ENCODE peak calls at places on chromosomes 1 and 21, in nine cellular contexts. C is mammary epithelial cell; W is iPS DF 6.9; L is esophagus muscularis mucosa; S is GM23338; B is heart left ventricle; K is coronary artery; V is CD4-positive, CD25-positive, alpha-beta regulatory T cell; X is fibroblast of lung. Y is an unnamed sample.
A peak's percentile ranks its signal among the peaks of the same experiment; 100 is the strongest.

GRCh38 chr1:91710261-91710660 is 175.7 kb downstream of the TGFBR3 start:
- DNase-seq in C (no peak), W (no peak), L (no peak), S (no peak), B (no peak), K (no peak), V (no peak), X (no peak), Y (no peak)

GRCh38 chr1:53316058-53316741 is 11.7 kb downstream of the LRP8 start:
- DNase-seq in C (no peak), W (no peak), L (no peak), S (peak; percentile 45), B (no peak), K (no peak), V (no peak), X (no peak), Y (no peak)

GRCh38 chr21:26747216-26747615 is 98.0 kb downstream of the ADAMTS1 start:
- DNase-seq in C (no peak), W (no peak), L (no peak), S (no peak), B (no peak), K (no peak), V (no peak), X (no peak), Y (no peak)

GRCh38 chr1:32485554-32486255 is 20.8 kb downstream of the ZBTB8B start:
- DNase-seq in C (no peak), W (no peak), L (no peak), S (no peak), B (no peak), K (no peak), V (no peak), X (peak; percentile 85), Y (no peak)

GRCh38 chr1:201539561-201540404 is 856 bp downstream of the NAV1 start:
- DNase-seq in C (no peak), W (no peak), L (no peak), S (peak; percentile 75), B (peak; percentile 72), K (peak; percentile 75), V (no peak), X (peak; percentile 77), Y (no peak)

GRCh38 chr1:93021539-93022134 is 57.4 kb upstream of the MTF2 start:
- DNase-seq in C (no peak), W (no peak), L (no peak), S (peak; percentile 64), B (no peak), K (no peak), V (peak; percentile 65), X (peak; percentile 50), Y (no peak)

GRCh38 chr21:44018813-44019567 is 6.9 kb downstream of the TRAPPC10 start:
- DNase-seq in C (no peak), W (no peak), L (no peak), S (no peak), B (no peak), K (no peak), V (no peak), X (no peak), Y (no peak)

GRCh38 chr1:204634260-204634910 is 51.2 kb downstream of the LRRN2 start:
- DNase-seq in C (no peak), W (no peak), L (no peak), S (no peak), B (no peak), K (no peak), V (no peak), X (no peak), Y (no peak)

GRCh38 chr21:32813265-32813903 is 41.8 kb upstream of the PAXBP1 start:
- DNase-seq in C (no peak), W (no peak), L (peak; percentile 91), S (peak; percentile 46), B (no peak), K (no peak), V (no peak), X (no peak), Y (no peak)

GRCh38 chr21:45249626-45250025 is 38.1 kb downstream of the POFUT2 start:
- DNase-seq in C (no peak), W (no peak), L (no peak), S (no peak), B (no peak), K (peak; percentile 41), V (no peak), X (no peak), Y (no peak)

GRCh38 chr1:50333595-50333974 is 89.7 kb downstream of the DMRTA2 start:
- DNase-seq in C (peak; percentile 36), W (no peak), L (no peak), S (peak; percentile 78), B (peak; percentile 34), K (peak; percentile 52), V (no peak), X (peak; percentile 2), Y (no peak)

GRCh38 chr21:31213787-31214186 is 130.3 kb downstream of the TIAM1 start:
- DNase-seq in C (no peak), W (no peak), L (no peak), S (no peak), B (no peak), K (no peak), V (peak; percentile 33), X (no peak), Y (no peak)

GRCh38 chr21:44556879-44557278 is 1.7 kb downstream of the KRTAP10-3 start:
- DNase-seq in C (no peak), W (no peak), L (peak; percentile 78), S (no peak), B (no peak), K (no peak), V (no peak), X (no peak), Y (no peak)

GRCh38 chr1:210394281-210394798 is 65.6 kb downstream of the HHAT start:
- DNase-seq in C (peak; percentile 95), W (no peak), L (no peak), S (no peak), B (no peak), K (no peak), V (no peak), X (peak; percentile 89), Y (peak; percentile 74)

GRCh38 chr1:199152676-199153075 is 513.8 kb downstream of the PTPRC start:
- DNase-seq in C (no peak), W (no peak), L (no peak), S (peak; percentile 33), B (no peak), K (no peak), V (no peak), X (no peak), Y (no peak)

GRCh38 chr1:224114787-224115175 is 870 bp downstream of the FBXO28 start:
- DNase-seq in C (no peak), W (no peak), L (no peak), S (peak; percentile 52), B (no peak), K (no peak), V (peak; percentile 22), X (peak; percentile 3), Y (no peak)

GRCh38 chr1:214453109-214453722 is 98.2 kb downstream of the PTPN14 start:
- DNase-seq in C (peak; percentile 58), W (no peak), L (no peak), S (no peak), B (no peak), K (no peak), V (no peak), X (peak; percentile 83), Y (peak; percentile 70)

GRCh38 chr1:9448132-9449105 is 90.8 kb upstream of the SLC25A33 start:
- DNase-seq in C (no peak), W (no peak), L (no peak), S (no peak), B (no peak), K (no peak), V (no peak), X (peak; percentile 59), Y (no peak)
- H3K4me3 ChIP-seq in C (no peak overlapping the region), W (no peak overlapping the region), L (no peak overlapping the region), S (no peak overlapping the region), B (no peak overlapping the region), K (peak overlapping the region; percentile 50), V (no peak overlapping the region), X (no peak overlapping the region), Y (no peak overlapping the region)

DNA sequence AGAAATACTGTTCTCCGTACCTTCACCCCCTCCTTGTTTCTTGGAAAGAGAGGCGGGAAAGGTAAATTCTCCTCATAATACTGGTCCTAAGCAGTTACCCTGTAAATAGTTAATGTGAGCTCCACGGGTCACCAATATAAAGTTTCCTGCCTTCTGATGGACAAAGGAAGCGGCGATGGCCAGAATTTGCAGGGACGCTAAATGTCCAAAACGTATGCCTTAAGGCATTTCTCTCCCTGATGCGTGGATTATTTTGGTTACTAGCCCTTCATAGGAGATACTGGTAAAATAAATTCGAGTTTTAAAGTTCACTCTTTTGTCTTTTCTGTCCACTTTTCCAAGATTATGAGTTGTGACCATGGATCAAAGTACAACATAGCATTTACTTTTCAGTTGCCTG is 913 bp upstream of the PTGS2 start:
- DNase-seq in C (no peak), W (no peak), L (no peak), S (no peak), B (no peak), K (no peak), V (no peak), X (no peak), Y (no peak)
- H3K4me3 ChIP-seq in C (peak overlapping the region; percentile 84), W (peak overlapping the region; percentile 72), L (peak overlapping the region; percentile 83), S (peak overlapping the region; percentile 80), B (peak overlapping the region; percentile 56), K (peak overlapping the region; percentile 86), V (no peak overlapping the region), X (peak overlapping the region; percentile 78), Y (peak overlapping the region; percentile 69)

DNA sequence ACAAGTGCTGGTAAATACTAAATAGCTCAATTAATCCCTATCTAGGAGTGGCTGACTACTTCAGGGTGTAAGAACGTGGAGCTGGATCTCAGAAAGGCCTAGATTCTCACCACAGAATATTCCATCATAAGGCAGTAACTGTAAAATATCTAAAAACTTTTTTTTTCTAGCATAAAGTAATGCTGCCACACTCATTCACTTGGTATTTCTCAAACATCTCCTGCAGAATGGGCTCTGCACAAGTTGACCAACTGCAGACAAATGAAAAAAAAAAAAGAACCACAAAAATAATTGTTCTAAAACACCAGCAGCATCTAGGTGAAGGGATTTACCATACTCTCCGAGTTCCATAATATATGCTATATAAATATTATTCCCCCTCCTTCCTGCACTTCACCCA is 9.0 kb downstream of the VSIG8 start:
- DNase-seq in C (no peak), W (no peak), L (no peak), S (no peak), B (no peak), K (no peak), V (no peak), X (peak; percentile 75), Y (no peak)
- H3K4me3 ChIP-seq in C (no peak overlapping the region), W (no peak overlapping the region), L (no peak overlapping the region), S (peak overlapping the region; percentile 82), B (peak overlapping the region; percentile 81), K (peak overlapping the region; percentile 78), V (peak overlapping the region; percentile 40), X (peak overlapping the region; percentile 79), Y (no peak overlapping the region)

DNA sequence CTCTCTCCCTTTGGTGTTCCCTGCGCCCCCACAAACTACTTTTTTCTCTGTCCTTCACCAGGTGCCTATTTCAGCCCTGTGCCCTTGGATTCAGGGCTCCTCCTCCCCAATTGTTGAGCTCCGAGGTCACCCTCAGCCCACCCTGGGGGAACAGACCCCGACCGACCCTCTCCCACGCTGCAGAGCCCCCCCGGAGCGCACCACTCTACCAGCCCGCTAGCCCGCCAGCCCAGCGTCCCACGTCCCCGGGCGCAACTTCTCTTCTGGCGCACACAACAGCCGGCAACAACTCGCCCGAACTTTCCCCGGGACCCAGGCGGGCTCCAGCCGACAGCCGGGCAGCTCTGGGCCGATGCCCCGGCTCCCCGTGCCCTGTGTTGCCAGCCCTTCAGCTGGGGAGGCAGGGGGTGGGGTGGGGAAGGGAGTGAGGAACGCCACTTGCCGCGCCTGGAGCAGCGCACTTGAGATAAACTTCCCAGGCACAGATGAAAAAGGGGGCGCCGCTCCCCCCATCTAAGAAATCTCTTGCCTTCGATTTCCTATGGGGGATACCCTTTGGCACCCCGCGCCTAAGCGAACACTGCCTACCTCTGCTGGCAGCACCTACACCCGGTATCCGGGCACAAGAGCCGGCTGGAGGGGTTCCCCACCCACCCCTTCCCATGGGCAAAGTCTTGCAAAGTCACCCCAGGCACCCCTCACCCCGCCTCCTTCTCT is 983 bp downstream of the CASZ1 start:
- DNase-seq in C (peak; percentile 40), W (no peak), L (no peak), S (peak; percentile 33), B (no peak), K (no peak), V (no peak), X (peak; percentile 10), Y (no peak)
- H3K4me3 ChIP-seq in C (peak overlapping the region; percentile 80), W (peak overlapping the region; percentile 26), L (peak overlapping the region; percentile 73), S (peak overlapping the region; percentile 64), B (peak overlapping the region; percentile 95), K (peak overlapping the region; percentile 85), V (no peak overlapping the region), X (peak overlapping the region; percentile 46), Y (peak overlapping the region; percentile 54)